ENCODE peak calls at places on chromosomes 16 and 17, in five cellular contexts. U is bronchial epithelial cell, T is ascending aorta, J is GM23248, I is BJ. M is an unnamed sample. For H3K27me3, the result is how much of the 10 kb centered on the place peaks cover.

GRCh38 chr17:2138318-2138717 is 83.4 kb downstream of the HIC1 start:
- DNase-seq in U (no peak), T (no peak), J (peak), I (no peak), M (no peak)

GRCh38 chr16:20383106-20384029 is 21.2 kb downstream of the PDILT start:
- DNase-seq in U (peak), T (no peak), J (peak), I (no peak), M (peak)

GRCh38 chr17:74393323-74393942 is 26.1 kb downstream of the GPR142 start:
- DNase-seq in U (no peak), T (peak), J (peak), I (no peak), M (no peak)

GRCh38 chr17:5562661-5563360 is 21.5 kb downstream of the NLRP1 start:
- DNase-seq in U (no peak), T (no peak), J (no peak), I (no peak), M (no peak)

GRCh38 chr17:62862251-62862650 is 54.1 kb upstream of the MARCHF10 start:
- DNase-seq in U (peak), T (no peak), J (no peak), I (no peak), M (no peak)

GRCh38 chr17:32747856-32748255 is 129.1 kb downstream of the MYO1D start:
- DNase-seq in U (no peak), T (no peak), J (no peak), I (no peak), M (no peak)

GRCh38 chr16:77881355-77882003 is 93.1 kb downstream of the VAT1L start:
- DNase-seq in U (no peak), T (no peak), J (peak), I (no peak), M (no peak)

GRCh38 chr16:84379731-84380369 is 11.5 kb downstream of the ATP2C2 start:
- DNase-seq in U (peak), T (no peak), J (no peak), I (no peak), M (no peak)

GRCh38 chr16:81319221-81319912 is 4.6 kb downstream of the GAN start:
- DNase-seq in U (peak), T (no peak), J (peak), I (no peak), M (no peak)

GRCh38 chr16:57679768-57680167 is 11.7 kb downstream of the ADGRG3 start:
- DNase-seq in U (no peak), T (no peak), J (no peak), I (no peak), M (peak)

GRCh38 chr17:28684963-28685362 is 23.0 kb downstream of the SUPT6H start:
- DNase-seq in U (no peak), T (no peak), J (peak), I (no peak), M (no peak)

GRCh38 chr16:88940196-88941050 is 36.6 kb downstream of the CBFA2T3 start:
- DNase-seq in U (no peak), T (no peak), J (peak), I (no peak), M (peak)

GRCh38 chr16:72847187-72848044 is 200.5 kb downstream of the ZFHX3 start:
- DNase-seq in U (peak), T (no peak), J (peak), I (no peak), M (peak)

GRCh38 chr16:80710918-80711317 is 93.5 kb downstream of the CDYL2 start:
- DNase-seq in U (no peak), T (no peak), J (peak), I (no peak), M (no peak)

GRCh38 chr17:42744806-42745617 is at the start of gene EZH1:
- DNase-seq in U (peak), T (peak), J (peak), I (peak), M (peak)

GRCh38 chr16:79317026-79317425 is 283.5 kb downstream of the MAF start:
- DNase-seq in U (no peak), T (no peak), J (no peak), I (no peak), M (no peak)

GRCh38 chr16:88930716-88931115 is 46.3 kb downstream of the CBFA2T3 start:
- DNase-seq in U (no peak), T (no peak), J (no peak), I (no peak), M (no peak)

GRCh38 chr17:82092628-82092994 is 5.4 kb downstream of the FASN start:
- DNase-seq in U (no peak), T (no peak), J (no peak), I (no peak), M (no peak)

GRCh38 chr16:14958323-14958600 is 16.6 kb upstream of the PDXDC1 start:
- DNase-seq in U (no peak), T (no peak), J (no peak), I (no peak), M (no peak)

GRCh38 chr17:76707985-76708807 is 2.6 kb downstream of the MXRA7 start:
- DNase-seq in U (no peak), T (no peak), J (no peak), I (no peak), M (peak)

GRCh38 chr17:37246085-37246484 is 129.7 kb upstream of the C17orf78 start:
- DNase-seq in U (no peak), T (no peak), J (no peak), I (no peak), M (no peak)

GRCh38 chr17:7186241-7186640 is 7.1 kb upstream of the ASGR1 start:
- DNase-seq in U (no peak), T (no peak), J (peak), I (no peak), M (peak)

GRCh38 chr16:70594569-70594968 is 51.8 kb upstream of the IL34 start:
- DNase-seq in U (no peak), T (no peak), J (no peak), I (no peak), M (no peak)

GRCh38 chr16:83882118-83882879 is 16.6 kb upstream of the MLYCD start:
- DNase-seq in U (no peak), T (no peak), J (no peak), I (no peak), M (peak)

GRCh38 chr17:17752822-17753448 is 71.7 kb downstream of the RAI1 start:
- DNase-seq in U (no peak), T (no peak), J (peak), I (no peak), M (peak)

GRCh38 chr17:71919181-71919580 is 201.6 kb upstream of the SOX9 start:
- DNase-seq in U (no peak), T (no peak), J (no peak), I (no peak), M (no peak)

GRCh38 chr16:54201200-54201599 is 85.4 kb downstream of the IRX3 start:
- DNase-seq in U (no peak), T (no peak), J (no peak), I (no peak), M (no peak)

GRCh38 chr17:81057079-81057730 is 22.3 kb downstream of the BAIAP2 start:
- DNase-seq in U (peak), T (no peak), J (peak), I (no peak), M (peak)

GRCh38 chr17:35537569-35538209 is at the start of gene SLFN12L:
- DNase-seq in U (no peak), T (no peak), J (no peak), I (no peak), M (no peak)

GRCh38 chr17:61366715-61367413 is 32.8 kb upstream of the TBX2 start:
- DNase-seq in U (no peak), T (no peak), J (no peak), I (no peak), M (no peak)

GRCh38 chr17:72332367-72332766 is 211.5 kb downstream of the SOX9 start:
- DNase-seq in U (peak), T (no peak), J (peak), I (no peak), M (no peak)

GRCh38 chr16:55018881-55019280 is 88.2 kb downstream of the IRX5 start:
- DNase-seq in U (no peak), T (no peak), J (no peak), I (no peak), M (no peak)

DNA sequence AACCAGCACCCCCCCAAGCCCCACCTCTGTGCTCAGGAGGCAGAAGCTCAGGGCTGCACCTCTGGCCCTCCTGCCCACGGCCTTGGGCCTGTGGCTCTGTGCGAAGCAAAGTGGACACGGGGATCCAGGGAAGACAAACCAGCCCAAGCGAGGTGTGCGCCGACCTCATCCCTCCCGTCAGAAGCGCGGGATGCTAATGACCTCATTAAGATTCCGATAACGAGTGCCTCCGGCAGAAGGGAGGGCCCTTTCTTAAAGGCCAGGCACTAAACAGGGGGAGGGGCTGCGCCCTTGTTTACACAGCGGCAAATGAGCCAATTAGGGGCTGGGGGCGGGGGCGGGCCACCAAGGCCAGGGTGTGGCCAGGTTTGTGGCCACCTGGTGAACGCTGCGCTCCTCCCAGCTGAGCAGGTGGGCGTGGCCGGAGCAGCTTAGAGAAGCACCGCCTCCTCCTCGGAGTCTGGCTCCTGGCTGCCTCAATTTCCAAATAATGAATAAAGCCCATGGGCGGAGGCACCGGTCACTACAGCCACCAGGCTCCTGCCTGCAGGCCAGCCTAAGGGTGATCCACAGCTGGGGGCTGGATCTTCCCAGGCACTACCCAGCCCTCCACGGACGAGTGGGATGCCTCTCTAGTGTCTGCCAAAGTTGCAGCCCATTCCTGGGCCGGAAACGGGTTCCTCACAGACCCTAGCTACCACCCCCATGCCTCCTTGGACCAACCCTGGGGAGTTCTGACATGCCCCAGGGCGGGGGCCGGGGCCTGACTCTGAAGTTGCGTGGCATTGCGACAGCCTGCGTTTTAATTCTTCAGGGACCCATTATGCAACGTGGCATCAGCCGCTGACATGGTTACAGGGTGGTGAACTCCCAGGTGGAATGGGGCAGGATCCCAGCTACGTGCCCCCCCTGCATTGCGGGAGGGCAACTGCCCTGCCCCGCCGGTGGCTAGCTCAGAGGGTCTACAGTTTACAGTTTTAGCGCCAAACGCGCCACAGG is 3.0 kb downstream of the CBX4 start:
- DNase-seq in U (peak), T (no peak), J (no peak), I (no peak), M (peak)
- H3K4me3 ChIP-seq in U (peak), T (peak), J (no peak), I (no peak), M (peak)

DNA sequence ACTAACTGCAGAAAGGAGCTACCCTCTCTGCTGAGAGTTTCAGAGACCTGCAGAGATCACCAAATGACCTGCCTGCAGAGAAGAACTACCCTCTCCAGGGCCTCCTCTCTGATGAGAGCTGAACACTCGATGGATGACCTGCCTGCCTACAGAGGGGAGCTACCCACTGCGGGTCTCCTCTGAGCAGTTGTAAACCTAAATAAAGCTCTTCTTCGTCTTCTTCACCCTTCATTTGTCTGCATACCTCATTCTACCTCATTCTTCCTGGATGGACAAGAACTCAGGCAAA is 24.2 kb downstream of the SSH2 start:
- DNase-seq in U (no peak), T (no peak), J (no peak), I (no peak), M (no peak)
- H3K27me3 ChIP-seq in U (under half), T (under half), J (under half), I (under half), M (under half)

GRCh38 chr16:75534560-75535205 is 1.2 kb downstream of the CHST5 start:
- DNase-seq in U (no peak), T (no peak), J (no peak), I (no peak), M (peak)
- H3K4me3 ChIP-seq in U (no peak), T (no peak), J (no peak), I (no peak), M (no peak)

GRCh38 chr17:48732688-48733629 is 4.4 kb upstream of the HOXB13 start:
- DNase-seq in U (no peak), T (no peak), J (no peak), I (no peak), M (peak)

GRCh38 chr17:48733632-48734327 is 5.2 kb upstream of the HOXB13 start:
- DNase-seq in U (no peak), T (no peak), J (no peak), I (no peak), M (no peak)

GRCh38 chr17:48737330-48738043 is 8.9 kb upstream of the HOXB13 start:
- DNase-seq in U (no peak), T (no peak), J (no peak), I (no peak), M (no peak)

GRCh38 chr17:48734328-48735056 is 5.9 kb upstream of the HOXB13 start:
- DNase-seq in U (no peak), T (no peak), J (no peak), I (no peak), M (no peak)

DNA sequence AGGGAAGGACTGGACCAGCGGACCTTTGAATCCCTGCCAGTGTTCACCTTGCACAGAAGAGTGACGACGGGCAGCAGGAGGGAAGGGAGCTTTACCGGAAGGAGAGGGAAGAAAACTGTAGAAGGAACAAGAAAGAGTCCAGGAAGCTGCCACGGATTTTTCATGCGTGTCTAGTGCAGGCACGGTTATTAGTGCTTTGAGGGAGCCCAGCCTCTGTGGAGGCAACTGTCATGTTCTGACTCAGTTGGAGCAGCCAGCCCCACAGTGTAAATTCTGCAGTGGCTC is 6.4 kb upstream of the HOXB13 start:
- DNase-seq in U (no peak), T (no peak), J (no peak), I (no peak), M (no peak)
- H3K27me3 ChIP-seq in U (half or more), T (under half), J (half or more), I (half or more), M (half or more)

DNA sequence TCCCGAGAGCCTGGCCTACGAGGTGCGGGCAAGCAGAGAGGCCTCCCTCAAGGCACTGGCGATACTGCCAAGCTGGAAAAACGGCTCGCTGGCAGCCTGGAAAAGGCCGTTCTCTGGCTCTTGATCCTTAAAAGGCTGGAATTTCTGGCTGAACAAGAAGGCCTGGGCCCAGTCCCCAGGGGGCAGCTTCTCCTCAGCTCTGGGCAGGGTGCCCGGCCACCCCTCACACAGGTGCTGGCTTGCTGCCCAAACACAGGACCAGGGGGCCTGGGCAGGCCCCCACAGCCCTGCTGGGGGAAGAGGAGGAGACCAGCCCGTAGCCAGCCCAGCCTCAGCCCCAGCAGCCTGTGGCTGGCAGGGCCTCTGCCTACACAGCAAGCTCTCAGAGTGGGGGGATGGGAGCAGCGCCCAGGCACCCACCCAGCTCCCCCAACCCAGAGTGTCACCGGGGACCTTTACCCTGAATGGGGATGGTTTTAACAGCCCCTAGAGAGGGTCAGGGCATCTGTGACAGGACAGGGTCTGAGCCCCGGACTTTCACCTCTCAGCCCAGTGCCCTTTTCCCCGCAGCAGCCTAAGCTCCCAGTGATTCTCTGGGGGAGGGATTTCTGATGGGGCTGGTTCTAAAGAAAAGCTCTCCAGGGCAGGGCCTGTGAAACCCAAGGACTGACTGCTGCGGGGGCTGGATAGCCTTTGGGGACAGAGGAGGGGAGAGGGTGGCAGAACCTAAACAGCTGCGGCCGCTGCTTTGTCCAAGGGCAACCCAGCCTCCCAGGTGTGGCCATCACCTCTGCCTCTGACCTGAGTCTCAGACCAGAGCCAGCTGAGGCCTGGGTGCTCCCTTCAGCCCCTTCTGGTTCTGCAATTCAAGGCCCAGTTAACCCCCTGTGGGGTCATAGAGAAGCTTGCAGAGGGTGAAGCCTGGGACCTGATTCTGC is 38.6 kb upstream of the TOB1 start:
- DNase-seq in U (no peak), T (no peak), J (peak), I (no peak), M (peak)
- H3K4me3 ChIP-seq in U (no peak), T (no peak), J (no peak), I (no peak), M (no peak)

DNA sequence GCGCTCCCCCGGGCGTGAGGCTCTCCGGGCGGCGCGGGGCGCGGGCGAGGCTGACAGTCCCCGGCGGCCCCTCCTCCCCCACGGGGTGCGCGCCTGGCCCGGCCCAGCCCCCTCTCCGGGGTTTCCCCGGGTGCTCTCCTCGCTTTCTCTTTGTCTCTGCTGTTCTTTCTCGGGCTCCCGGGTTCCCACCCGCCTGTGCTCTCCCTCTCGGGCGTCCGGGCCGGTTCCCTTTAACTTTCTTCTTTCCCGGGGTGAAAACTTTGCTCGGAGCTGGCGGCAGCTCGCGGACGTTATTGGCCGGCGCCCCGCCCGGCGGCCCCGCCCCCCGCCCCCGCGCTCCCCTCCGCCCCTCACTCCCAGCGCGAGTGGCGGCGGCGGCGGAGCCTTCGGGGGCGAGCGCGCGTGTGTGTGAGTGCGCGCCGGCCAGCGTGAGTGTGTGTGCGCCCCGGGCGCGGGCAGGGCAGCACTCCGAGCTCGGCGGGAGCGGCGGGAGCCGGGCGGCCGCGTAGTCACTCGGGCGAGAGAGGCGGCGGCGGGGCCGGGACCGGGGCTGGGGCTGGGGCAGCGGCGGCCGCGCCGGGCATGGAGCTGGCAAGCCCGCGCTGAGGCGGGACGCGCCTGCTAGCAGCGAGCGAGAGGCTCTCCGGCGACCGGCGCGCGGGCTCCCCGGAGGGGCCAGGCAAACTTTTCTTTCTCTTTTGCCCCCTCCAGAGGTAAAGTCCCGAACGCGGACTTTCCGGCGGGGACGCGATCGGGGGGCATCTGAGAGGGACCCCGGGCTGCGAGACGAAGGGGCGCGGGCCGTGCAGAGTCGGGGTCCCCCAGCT is at the start of gene NTN1:
- DNase-seq in U (no peak), T (no peak), J (peak), I (no peak), M (peak)
- H3K27me3 ChIP-seq in U (under half), T (under half), J (half or more), I (under half), M (half or more)